ENCODE peak calls at places on chromosomes 12 and 14, in five cellular contexts. M, T, A, B and U are unnamed samples.

GRCh38 chr14:55102141-55102547 is 26.9 kb upstream of the LGALS3 start:
- DNase-seq in T (no peak), A (peak), B (peak), M (peak), U (no peak)

GRCh38 chr12:57430117-57430930 is 519 bp downstream of the R3HDM2 start:
- DNase-seq in A (no peak), M (no peak), T (peak), B (no peak), U (peak)

GRCh38 chr14:23301288-23301968 is 1.2 kb downstream of the PPP1R3E start:
- DNase-seq in A (peak), T (peak), B (peak), M (peak), U (peak)

GRCh38 chr12:54759751-54760150 is 94.6 kb upstream of the MUCL1 start:
- DNase-seq in M (peak), T (no peak), B (peak), A (no peak), U (peak)

GRCh38 chr14:36657409-36658090 is 4.1 kb upstream of the PAX9 start:
- DNase-seq in A (peak), M (no peak), B (no peak), T (no peak), U (no peak)

GRCh38 chr12:56476972-56477432 is 8.6 kb downstream of the SPRYD4 start:
- DNase-seq in M (peak), A (no peak), T (no peak), B (no peak), U (peak)

GRCh38 chr14:39431416-39432178 is 636 bp downstream of the FBXO33 start:
- DNase-seq in T (peak), A (peak), M (peak), B (no peak), U (peak)

GRCh38 chr14:103862393-103862782 is 15.0 kb upstream of the PPP1R13B start:
- DNase-seq in B (no peak), M (peak), A (no peak), T (no peak), U (no peak)

GRCh38 chr12:109134186-109134917 is 18.0 kb downstream of the ACACB start:
- DNase-seq in M (no peak), T (peak), A (peak), B (no peak), U (peak)

GRCh38 chr12:106282457-106283097 is 20.0 kb upstream of the TCP11L2 start:
- DNase-seq in T (peak), A (peak), B (no peak), M (peak), U (peak)

GRCh38 chr14:54001189-54001878 is 44.7 kb upstream of the BMP4 start:
- DNase-seq in B (no peak), M (peak), T (no peak), A (no peak), U (no peak)

GRCh38 chr12:52602552-52602951 is 1.3 kb upstream of the KRT72 start:
- DNase-seq in M (no peak), B (no peak), A (no peak), T (no peak), U (no peak)

GRCh38 chr12:76311796-76312195 is 36.4 kb downstream of the BBS10 start:
- DNase-seq in T (no peak), M (no peak), A (no peak), B (no peak), U (no peak)

GRCh38 chr14:72812292-72812851 is 81.5 kb downstream of the DPF3 start:
- DNase-seq in B (no peak), A (no peak), M (no peak), T (no peak), U (no peak)

GRCh38 chr14:89351364-89351957 is 65.6 kb downstream of the FOXN3 start:
- DNase-seq in T (no peak), B (peak), M (peak), A (no peak), U (no peak)

GRCh38 chr12:120078868-120079267 is 37.7 kb downstream of the RAB35 start:
- DNase-seq in T (no peak), A (no peak), M (no peak), B (no peak), U (no peak)

GRCh38 chr12:115257791-115258190 is 573.8 kb upstream of the TBX3 start:
- DNase-seq in A (no peak), M (no peak), T (no peak), B (no peak), U (no peak)

GRCh38 chr14:59829941-59830734 is 40.4 kb downstream of the RTN1 start:
- DNase-seq in T (no peak), M (no peak), A (no peak), B (no peak), U (no peak)

DNA sequence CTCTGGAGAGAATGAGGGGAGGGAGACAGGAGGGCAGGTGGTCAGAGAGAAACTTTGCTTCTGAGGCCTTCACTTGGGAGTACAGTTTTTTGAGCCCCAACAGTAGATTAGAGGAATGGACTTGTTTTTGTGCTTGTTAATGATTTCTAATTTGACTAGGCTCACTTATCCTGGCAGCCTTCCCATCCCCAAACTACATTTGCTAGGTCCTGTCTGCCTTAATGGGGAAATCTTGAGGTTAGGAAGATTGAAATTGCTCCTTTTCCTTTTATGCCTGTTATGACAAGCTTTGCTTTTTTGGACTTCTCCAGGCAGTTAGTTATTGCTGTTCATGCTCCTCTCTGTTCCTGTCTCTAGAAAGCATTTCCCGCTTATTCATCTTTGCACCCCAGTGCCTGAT is 37.7 kb downstream of the SYNE2 start:
- DNase-seq in T (no peak), M (no peak), A (no peak), B (no peak), U (no peak)
- TF ChIP-seq FOXM1 in T (no peak), M (no peak), A (no peak), B (no peak), U (no peak)

GRCh38 chr12:112524676-112525425 is 106.1 kb downstream of the PTPN11 start:
- DNase-seq in A (no peak), B (no peak), T (no peak), M (no peak), U (peak)
- TF ChIP-seq FOXM1 in A (no peak), B (no peak), T (no peak), M (no peak), U (no peak)

GRCh38 chr14:102029956-102030355 is 56.9 kb downstream of the HSP90AA1 start:
- DNase-seq in A (no peak), B (no peak), T (no peak), M (peak), U (no peak)
- TF ChIP-seq FOXM1 in A (no peak), B (no peak), T (no peak), M (no peak), U (no peak)

GRCh38 chr12:125092108-125092871 is 27.1 kb downstream of the AACS start:
- DNase-seq in A (no peak), T (no peak), B (no peak), M (no peak), U (no peak)

GRCh38 chr12:125091401-125091800 is 26.2 kb downstream of the AACS start:
- DNase-seq in M (no peak), T (no peak), B (no peak), A (no peak), U (no peak)

GRCh38 chr12:125090437-125090836 is 25.2 kb downstream of the AACS start:
- DNase-seq in B (no peak), T (no peak), M (no peak), A (no peak), U (no peak)

GRCh38 chr12:125093681-125094025 is 28.4 kb downstream of the AACS start:
- DNase-seq in M (no peak), A (no peak), T (no peak), B (no peak), U (no peak)

DNA sequence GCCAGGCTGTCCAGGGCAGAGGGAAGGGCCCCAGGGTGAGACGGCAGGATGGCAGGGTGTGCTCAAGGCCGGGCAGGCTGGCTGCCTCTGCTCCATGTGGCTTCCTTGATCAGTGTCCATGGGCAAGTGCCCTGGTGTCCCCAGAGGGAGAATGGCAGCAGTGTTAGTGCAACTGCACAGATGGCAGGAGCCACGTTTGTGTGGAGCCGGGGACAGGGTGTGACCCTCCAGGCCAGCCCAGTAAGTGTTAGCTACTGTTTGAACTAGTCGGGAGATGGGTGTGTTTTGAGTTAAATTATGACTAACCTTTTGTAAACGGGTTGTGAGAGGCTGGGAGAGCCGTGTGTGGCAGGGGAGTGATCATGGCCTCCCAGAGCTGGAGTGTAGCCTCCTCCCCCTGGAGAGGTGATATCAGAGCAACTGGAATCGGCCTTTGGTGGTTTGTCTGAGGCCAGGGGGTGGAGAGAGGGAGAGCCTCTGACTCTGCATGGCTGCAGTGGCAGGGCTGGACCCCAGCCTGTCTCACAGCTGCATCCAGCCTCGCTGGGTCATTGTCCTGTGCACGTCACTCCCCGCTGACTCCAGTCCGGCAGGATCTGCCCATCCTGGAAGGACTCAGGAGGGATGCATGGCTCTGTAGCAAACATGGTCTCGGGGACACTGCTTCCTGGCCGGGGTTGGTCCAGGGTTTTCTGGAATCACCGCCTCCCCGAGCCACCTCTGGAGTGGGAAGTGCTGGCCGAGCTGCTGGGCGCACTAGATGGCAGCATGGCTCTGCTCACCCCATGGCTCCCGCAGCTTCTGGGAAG is 27.8 kb downstream of the AACS start:
- DNase-seq in M (peak), B (no peak), A (no peak), T (peak), U (no peak)
- TF ChIP-seq FOXM1 in M (no peak), B (no peak), A (no peak), T (no peak), U (no peak)

GRCh38 chr12:107349008-107349747 is 255.8 kb upstream of the CRY1 start:
- DNase-seq in B (no peak), A (peak), M (peak), T (no peak), U (no peak)
- TF ChIP-seq FOXM1 in B (no peak), A (no peak), M (no peak), T (no peak), U (no peak)

GRCh38 chr12:41361791-41362190 is 173.7 kb downstream of the PDZRN4 start:
- DNase-seq in A (peak), M (no peak), B (no peak), T (no peak), U (no peak)
- TF ChIP-seq FOXM1 in A (no peak), M (no peak), B (no peak), T (no peak), U (no peak)

GRCh38 chr12:60920841-60921495 is 1325.1 kb downstream of the SLC16A7 start:
- DNase-seq in M (no peak), A (no peak), B (no peak), T (no peak), U (no peak)
- TF ChIP-seq FOXM1 in M (no peak), A (no peak), B (no peak), T (no peak), U (no peak)